ENCODE peak calls at places on chromosomes 7 and 10, in five cellular contexts. E, K, I, X and O are unnamed samples.

GRCh38 chr7:104791065-104791464 is 222.9 kb upstream of the KMT2E start:
- DNase-seq in X (no peak), K (no peak), E (no peak), I (no peak), O (no peak)

GRCh38 chr7:109044691-109045090 is 475.0 kb downstream of the DNAJB9 start:
- DNase-seq in E (no peak), X (no peak), I (no peak), K (no peak), O (no peak)

GRCh38 chr7:29194594-29195417 is at the start of gene CHN2:
- DNase-seq in I (no peak), K (peak), X (no peak), E (peak), O (no peak)

GRCh38 chr10:86346794-86347665 is 19.6 kb downstream of the GRID1 start:
- DNase-seq in K (no peak), E (no peak), I (no peak), X (no peak), O (no peak)

GRCh38 chr10:127973810-127974311 is 67.0 kb downstream of the PTPRE start:
- DNase-seq in X (no peak), E (peak), I (no peak), K (no peak), O (no peak)

GRCh38 chr7:54904986-54905385 is 113.8 kb upstream of the EGFR start:
- DNase-seq in K (no peak), E (no peak), X (no peak), I (no peak), O (no peak)

GRCh38 chr7:91239171-91239604 is 25.0 kb upstream of the FZD1 start:
- DNase-seq in X (no peak), I (no peak), E (no peak), K (no peak), O (no peak)

GRCh38 chr10:8039323-8039922 is 15.1 kb upstream of the GATA3 start:
- DNase-seq in I (no peak), X (no peak), K (no peak), E (no peak), O (no peak)

GRCh38 chr7:86750124-86750523 is 106.4 kb downstream of the GRM3 start:
- DNase-seq in E (no peak), K (no peak), X (no peak), I (no peak), O (no peak)

GRCh38 chr10:95475003-95475383 is 86.2 kb downstream of the SORBS1 start:
- DNase-seq in X (no peak), E (no peak), K (no peak), I (no peak), O (no peak)

GRCh38 chr10:129771576-129772471 is 192.2 kb downstream of the EBF3 start:
- DNase-seq in K (no peak), E (no peak), X (no peak), I (no peak), O (no peak)

GRCh38 chr10:129774736-129775401 is 189.2 kb downstream of the EBF3 start:
- DNase-seq in K (no peak), I (no peak), E (no peak), X (no peak), O (no peak)

GRCh38 chr10:129772472-129773358 is 191.4 kb downstream of the EBF3 start:
- DNase-seq in X (no peak), K (no peak), E (no peak), I (no peak), O (no peak)

GRCh38 chr10:129774082-129774735 is 189.9 kb downstream of the EBF3 start:
- DNase-seq in K (no peak), E (no peak), I (no peak), X (no peak), O (no peak)

GRCh38 chr10:129773359-129773990 is 190.6 kb downstream of the EBF3 start:
- DNase-seq in K (no peak), E (no peak), X (peak), I (no peak), O (no peak)
- TF ChIP-seq SIN3A in K (no peak), E (no peak), X (no peak), I (no peak), O (no peak)

DNA sequence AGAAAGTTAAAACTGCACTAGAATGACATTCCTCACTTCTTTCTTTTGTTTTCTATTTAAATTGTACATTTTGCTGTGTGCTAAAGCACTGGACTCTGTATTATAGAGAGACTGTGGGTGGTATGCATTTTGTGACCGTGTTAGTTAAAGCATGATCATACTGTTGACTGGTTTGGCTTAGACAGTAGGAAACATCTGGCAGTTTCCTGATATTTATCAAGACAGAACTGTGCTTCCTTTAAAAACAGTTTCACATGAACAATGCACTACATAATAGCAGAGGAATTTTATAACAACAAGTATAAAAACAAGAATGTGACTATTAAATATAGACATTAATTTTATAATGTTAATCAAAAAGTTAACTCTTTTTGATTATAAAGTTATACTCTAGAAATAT is 23.1 kb downstream of the GNG11 start:
- DNase-seq in X (no peak), E (peak), I (no peak), K (no peak), O (no peak)
- TF ChIP-seq ZBTB33 in X (no peak), E (no peak), I (no peak), K (no peak), O (no peak)

GRCh38 chr7:43465581-43466554 is 117.0 kb upstream of the STK17A start:
- DNase-seq in I (no peak), K (no peak), X (no peak), E (peak), O (no peak)

GRCh38 chr7:43467846-43468245 is 115.1 kb upstream of the STK17A start:
- DNase-seq in K (no peak), X (no peak), I (no peak), E (no peak), O (no peak)

GRCh38 chr7:43470110-43470509 is 112.8 kb upstream of the STK17A start:
- DNase-seq in K (no peak), X (no peak), I (no peak), E (no peak), O (no peak)

GRCh38 chr7:43467406-43467805 is 115.5 kb upstream of the STK17A start:
- DNase-seq in K (no peak), X (no peak), E (peak), I (no peak), O (no peak)

DNA sequence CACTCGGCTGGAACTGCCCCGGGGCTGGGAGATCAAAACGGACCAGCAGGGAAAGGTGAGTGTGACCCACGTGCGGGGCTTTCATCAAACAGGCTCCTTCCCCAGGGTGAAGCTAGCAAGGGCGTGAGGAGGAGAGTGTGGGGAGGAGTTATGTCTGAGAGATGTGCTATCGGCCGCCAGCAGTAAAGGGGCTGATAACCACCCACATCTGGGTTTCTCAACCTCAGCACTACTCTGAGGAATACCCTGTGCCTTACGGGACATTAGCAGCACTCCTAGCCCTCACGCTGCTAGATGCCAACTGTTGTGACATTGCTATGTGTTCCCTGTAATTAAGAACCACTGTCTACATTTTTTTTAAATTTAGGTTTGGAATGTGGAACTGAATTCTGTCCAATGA is 113.9 kb upstream of the STK17A start:
- DNase-seq in X (no peak), K (no peak), E (no peak), I (no peak), O (no peak)
- TF ChIP-seq SIN3A in X (no peak), K (no peak), E (no peak), I (no peak), O (no peak)

GRCh38 chr10:35887686-35888085 is 245.6 kb upstream of the FZD8 start:
- DNase-seq in K (no peak), X (no peak), I (no peak), E (no peak), O (no peak)

GRCh38 chr10:35890061-35890969 is 248.2 kb upstream of the FZD8 start:
- DNase-seq in K (no peak), X (no peak), I (no peak), E (no peak), O (no peak)

GRCh38 chr10:35888400-35888799 is 246.3 kb upstream of the FZD8 start:
- DNase-seq in E (no peak), X (no peak), K (no peak), I (no peak), O (no peak)

GRCh38 chr10:35890970-35891330 is 248.9 kb upstream of the FZD8 start:
- DNase-seq in K (no peak), X (no peak), E (no peak), I (no peak), O (no peak)

DNA sequence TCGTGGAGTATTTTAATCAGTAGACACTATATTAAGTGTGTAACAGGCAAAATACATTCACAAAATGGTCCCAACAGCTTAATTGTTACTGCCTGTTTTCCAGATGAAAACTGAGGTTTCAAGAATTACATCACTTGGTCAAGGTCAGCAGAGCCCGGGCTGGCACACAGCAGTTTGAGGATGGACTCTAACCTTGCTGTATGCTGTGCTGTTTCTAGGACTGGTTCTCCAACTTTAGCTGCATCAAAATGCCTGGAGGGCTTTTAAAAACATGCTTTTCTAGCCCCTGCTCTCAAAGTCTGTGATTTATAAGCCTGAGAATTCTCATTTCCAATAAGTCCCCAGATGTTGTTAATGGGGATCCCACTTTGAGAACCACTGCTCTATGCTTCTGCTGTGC is 247.1 kb upstream of the FZD8 start:
- DNase-seq in I (no peak), K (no peak), E (no peak), X (no peak), O (no peak)
- TF ChIP-seq ZBTB33 in I (no peak), K (no peak), E (no peak), X (no peak), O (no peak)